ENCODE peak calls at places on chromosomes 12 and 14, in ten cellular contexts. Z, H, E, U, N, I, A, C, W and D are unnamed samples.

GRCh38 chr14:74867673-74868072 is 8.3 kb downstream of the PROX2 start:
- DNase-seq in Z (no peak), I (no peak), H (no peak), U (no peak), N (peak), C (peak), E (no peak), W (no peak), A (peak), D (no peak)

GRCh38 chr14:53890611-53891091 is 66.0 kb downstream of the BMP4 start:
- DNase-seq in C (no peak), Z (no peak), H (no peak), U (no peak), I (no peak), W (no peak), E (no peak), A (no peak), N (no peak), D (no peak)

GRCh38 chr12:26701604-26702215 is 131.3 kb downstream of the ITPR2 start:
- DNase-seq in A (no peak), H (no peak), Z (no peak), C (no peak), U (no peak), N (no peak), W (no peak), I (peak), E (no peak), D (peak)

GRCh38 chr12:105214670-105215375 is 21.2 kb downstream of the APPL2 start:
- DNase-seq in Z (no peak), I (no peak), C (no peak), N (no peak), H (peak), W (no peak), U (no peak), A (peak), E (no peak), D (no peak)

GRCh38 chr12:100936661-100937060 is 142.1 kb downstream of the ANO4 start:
- DNase-seq in Z (no peak), C (no peak), H (no peak), W (no peak), A (no peak), E (no peak), I (no peak), U (no peak), N (no peak), D (no peak)

GRCh38 chr12:101470939-101471338 is 4.2 kb upstream of the SPIC start:
- DNase-seq in A (no peak), I (no peak), U (no peak), W (no peak), Z (no peak), N (no peak), C (no peak), H (no peak), E (no peak), D (no peak)

GRCh38 chr12:89893972-89894706 is 185.5 kb upstream of the ATP2B1 start:
- DNase-seq in N (no peak), I (peak), Z (no peak), C (no peak), U (no peak), E (no peak), W (no peak), H (peak), A (no peak), D (no peak)

GRCh38 chr12:5083955-5084849 is 40.5 kb downstream of the KCNA5 start:
- DNase-seq in Z (peak), W (peak), H (peak), U (no peak), C (peak), N (no peak), I (peak), A (peak), E (no peak), D (peak)

GRCh38 chr12:12481636-12482035 is 81.0 kb downstream of the DUSP16 start:
- DNase-seq in W (no peak), I (no peak), A (no peak), H (no peak), U (no peak), N (no peak), Z (no peak), E (no peak), C (no peak), D (no peak)

GRCh38 chr14:103889313-103890051 is 38.8 kb upstream of the TDRD9 start:
- DNase-seq in Z (no peak), I (no peak), H (no peak), A (peak), C (no peak), U (no peak), E (peak), N (no peak), W (no peak), D (no peak)

GRCh38 chr12:69880566-69880965 is 55.5 kb downstream of the MYRFL start:
- DNase-seq in E (no peak), N (no peak), H (peak), U (no peak), C (no peak), I (no peak), W (no peak), Z (no peak), A (no peak), D (no peak)

GRCh38 chr14:63287661-63288483 is 30.9 kb downstream of the GPHB5 start:
- DNase-seq in U (no peak), I (no peak), C (no peak), W (no peak), H (no peak), Z (no peak), E (no peak), N (no peak), A (no peak), D (no peak)

GRCh38 chr12:51886021-51886710 is 1.7 kb upstream of the ANKRD33 start:
- DNase-seq in C (peak), E (peak), W (no peak), Z (peak), N (peak), I (peak), U (no peak), H (peak), A (peak), D (no peak)